ENCODE peak calls at places on chromosomes 3 and 15, in five cellular contexts. F, C, P, S and M are unnamed samples. For H3K4me1, the result is how much of the 10 kb centered on the place peaks cover.

GRCh38 chr3:52939600-52939999 is 42.3 kb upstream of the STIMATE start:
- DNase-seq in F (no peak), C (no peak), P (no peak), S (no peak), M (no peak)

GRCh38 chr3:65497846-65498245 is 540.9 kb downstream of the MAGI1 start:
- DNase-seq in P (no peak), S (no peak), F (no peak), C (no peak), M (no peak)

GRCh38 chr3:129310111-129310601 is 31.5 kb downstream of the HMCES start:
- DNase-seq in P (peak), C (no peak), F (no peak), S (peak), M (no peak)

GRCh38 chr15:78301326-78301725 is 1.9 kb upstream of the SKIC8 start:
- DNase-seq in C (no peak), F (no peak), P (no peak), S (no peak), M (no peak)

GRCh38 chr3:127763337-127763736 is 59.0 kb downstream of the MGLL start:
- DNase-seq in P (no peak), C (no peak), S (no peak), F (no peak), M (peak)

GRCh38 chr15:79919090-79919748 is 22.4 kb upstream of the MTHFS start:
- DNase-seq in F (no peak), C (no peak), S (peak), P (peak), M (no peak)

GRCh38 chr3:192897005-192897404 is 20.7 kb downstream of the MB21D2 start:
- DNase-seq in P (no peak), F (no peak), C (no peak), S (no peak), M (no peak)

GRCh38 chr15:60407406-60407805 is 9.6 kb upstream of the ANXA2 start:
- DNase-seq in S (no peak), F (no peak), C (no peak), P (no peak), M (no peak)

GRCh38 chr3:179833294-179833693 is 180.5 kb downstream of the USP13 start:
- DNase-seq in C (no peak), F (no peak), P (no peak), S (no peak), M (no peak)

GRCh38 chr3:162125790-162126189 is 629.2 kb downstream of the OTOL1 start:
- DNase-seq in S (no peak), P (no peak), F (no peak), C (no peak), M (no peak)

GRCh38 chr3:106826861-106827311 is 550.4 kb upstream of the CCDC54 start:
- DNase-seq in C (no peak), S (no peak), F (no peak), P (no peak), M (no peak)

GRCh38 chr3:141605883-141606282 is 119.1 kb downstream of the RASA2 start:
- DNase-seq in S (no peak), P (no peak), C (no peak), F (no peak), M (no peak)

GRCh38 chr3:38168988-38169363 is 3.6 kb downstream of the OXSR1 start:
- DNase-seq in P (no peak), S (no peak), F (no peak), C (no peak), M (no peak)
- H3K4me1 ChIP-seq in P (under half), S (under half), F (under half), C (half or more), M (under half)

GRCh38 chr3:45612918-45613602 is 18.5 kb downstream of the LIMD1 start:
- DNase-seq in P (no peak), S (no peak), F (no peak), C (no peak), M (no peak)
- H3K27ac ChIP-seq in P (no peak), S (no peak), F (no peak), C (no peak), M (peak)

DNA sequence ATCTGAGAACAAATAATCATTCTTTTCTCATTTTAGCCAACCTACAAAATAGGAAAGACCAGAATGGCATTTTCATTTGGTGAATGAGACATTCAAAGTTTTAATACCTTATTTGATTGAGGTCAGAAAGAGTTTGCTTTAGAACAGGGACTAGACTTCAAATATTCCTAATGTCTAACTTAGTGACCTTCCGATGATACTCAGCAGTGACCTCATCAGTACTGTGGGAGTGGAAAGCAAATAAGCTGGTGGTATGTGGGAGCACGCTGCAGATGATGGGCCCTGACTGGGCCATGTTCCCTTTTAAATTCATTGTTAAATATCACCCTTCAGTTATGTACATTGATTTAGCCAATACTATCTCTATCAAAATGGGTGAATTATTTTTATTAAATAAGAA is 223.3 kb downstream of the P3H2 start:
- DNase-seq in F (no peak), C (no peak), S (no peak), P (no peak), M (no peak)
- H3K4me1 ChIP-seq in F (under half), C (under half), S (under half), P (under half), M (under half)

GRCh38 chr3:27577504-27577903 is 93.3 kb upstream of the SLC4A7 start:
- DNase-seq in C (no peak), P (no peak), F (no peak), S (no peak), M (no peak)
- H3K27ac ChIP-seq in C (peak), P (no peak), F (no peak), S (no peak), M (peak)